ENCODE peak calls at places on chromosomes 11 and 22, in nine cellular contexts. H, G, M, P, V, R, T, K and W are unnamed samples.

GRCh38 chr11:75577198-75577597 is 15.1 kb downstream of the SERPINH1 start:
- DNase-seq in V (no peak), P (no peak), M (no peak), K (no peak), T (no peak), R (no peak), H (no peak), G (peak), W (no peak)

GRCh38 chr11:132005874-132006273 is 635.5 kb downstream of the NTM start:
- DNase-seq in H (no peak), K (no peak), V (no peak), R (no peak), M (no peak), G (no peak), T (no peak), P (no peak), W (no peak)

GRCh38 chr11:35571703-35572102 is 46.3 kb upstream of the PAMR1 start:
- DNase-seq in M (no peak), P (no peak), H (no peak), R (no peak), K (no peak), V (no peak), T (no peak), G (no peak), W (no peak)

GRCh38 chr22:22593964-22594656 is 35.0 kb upstream of the PRAME start:
- DNase-seq in T (peak), M (peak), R (peak), H (peak), V (peak), G (no peak), P (peak), K (peak), W (peak)

GRCh38 chr11:35711173-35711910 is 48.8 kb downstream of the TRIM44 start:
- DNase-seq in H (no peak), R (no peak), V (no peak), T (no peak), K (peak), M (no peak), P (no peak), G (no peak), W (no peak)

GRCh38 chr11:40315122-40315521 is 1144.3 kb downstream of the LRRC4C start:
- DNase-seq in P (no peak), T (no peak), M (no peak), H (no peak), V (no peak), R (no peak), K (no peak), G (no peak), W (no peak)

GRCh38 chr11:34219862-34220490 is 114.5 kb downstream of the NAT10 start:
- DNase-seq in P (no peak), R (no peak), T (no peak), V (no peak), H (peak), M (peak), G (no peak), K (no peak), W (no peak)

GRCh38 chr11:121800704-121801516 is 315.1 kb downstream of the BLID start:
- DNase-seq in H (peak), M (peak), R (no peak), P (no peak), T (no peak), G (peak), V (no peak), K (no peak), W (no peak)